ENCODE peak calls at places on chromosomes 5 and 9, in five cellular contexts. One of them, this sample, is unnamed.

GRCh38 chr5:36457511-36458260 is 148.7 kb upstream of the SLC1A3 start:
- DNase-seq in H9: no peak
- DNase-seq in substantia nigra: no peak
- DNase-seq in NCI-H510A treated with DMSO at 0.1 percent for 48 hours: no peak
- DNase-seq in stimulated activated CD8-positive, alpha-beta memory T cell treated with anti-CD3 and anti-CD28 coated beads, Interleukin-15, amount 100 ng/mL, for 24 hours: no peak
- DNase-seq in this sample: no peak

GRCh38 chr5:88792144-88792840 is 90.7 kb downstream of the MEF2C start:
- DNase-seq in stimulated activated CD8-positive, alpha-beta memory T cell treated with anti-CD3 and anti-CD28 coated beads, Interleukin-15, amount 100 ng/mL, for 24 hours: no peak
- DNase-seq in H9: no peak
- DNase-seq in NCI-H510A treated with DMSO at 0.1 percent for 48 hours: no peak
- DNase-seq in substantia nigra: no peak
- DNase-seq in this sample: no peak

GRCh38 chr9:136968333-136969127 is 8.8 kb upstream of the PTGDS start:
- DNase-seq in substantia nigra: no peak
- DNase-seq in NCI-H510A treated with DMSO at 0.1 percent for 48 hours: no peak
- DNase-seq in H9: no peak
- DNase-seq in stimulated activated CD8-positive, alpha-beta memory T cell treated with anti-CD3 and anti-CD28 coated beads, Interleukin-15, amount 100 ng/mL, for 24 hours: no peak
- DNase-seq in this sample: no peak

GRCh38 chr9:101442248-101443136 is 6.9 kb upstream of the ALDOB start:
- DNase-seq in H9: no peak
- DNase-seq in substantia nigra: no peak
- DNase-seq in NCI-H510A treated with DMSO at 0.1 percent for 48 hours: no peak
- DNase-seq in stimulated activated CD8-positive, alpha-beta memory T cell treated with anti-CD3 and anti-CD28 coated beads, Interleukin-15, amount 100 ng/mL, for 24 hours: no peak
- DNase-seq in this sample: no peak

GRCh38 chr5:96017951-96018350 is 56.3 kb upstream of the ELL2 start:
- DNase-seq in substantia nigra: no peak
- DNase-seq in stimulated activated CD8-positive, alpha-beta memory T cell treated with anti-CD3 and anti-CD28 coated beads, Interleukin-15, amount 100 ng/mL, for 24 hours: no peak
- DNase-seq in H9: no peak
- DNase-seq in NCI-H510A treated with DMSO at 0.1 percent for 48 hours: no peak
- DNase-seq in this sample: no peak

GRCh38 chr5:119112151-119112550 is 41.3 kb downstream of the DMXL1 start:
- DNase-seq in H9: no peak
- DNase-seq in substantia nigra: no peak
- DNase-seq in stimulated activated CD8-positive, alpha-beta memory T cell treated with anti-CD3 and anti-CD28 coated beads, Interleukin-15, amount 100 ng/mL, for 24 hours: no peak
- DNase-seq in NCI-H510A treated with DMSO at 0.1 percent for 48 hours: no peak
- DNase-seq in this sample: no peak

GRCh38 chr5:149267241-149267973 is 4.3 kb upstream of the AFAP1L1 start:
- DNase-seq in H9: no peak
- DNase-seq in substantia nigra: peak
- DNase-seq in NCI-H510A treated with DMSO at 0.1 percent for 48 hours: no peak
- DNase-seq in stimulated activated CD8-positive, alpha-beta memory T cell treated with anti-CD3 and anti-CD28 coated beads, Interleukin-15, amount 100 ng/mL, for 24 hours: no peak
- DNase-seq in this sample: no peak

GRCh38 chr5:113281194-113281593 is 153.6 kb downstream of the TSSK1B start:
- DNase-seq in NCI-H510A treated with DMSO at 0.1 percent for 48 hours: no peak
- DNase-seq in H9: no peak
- DNase-seq in stimulated activated CD8-positive, alpha-beta memory T cell treated with anti-CD3 and anti-CD28 coated beads, Interleukin-15, amount 100 ng/mL, for 24 hours: no peak
- DNase-seq in substantia nigra: no peak
- DNase-seq in this sample: no peak

GRCh38 chr9:6413365-6414263 is 615 bp downstream of the UHRF2 start:
- DNase-seq in NCI-H510A treated with DMSO at 0.1 percent for 48 hours: peak
- DNase-seq in substantia nigra: no peak
- DNase-seq in H9: peak
- DNase-seq in stimulated activated CD8-positive, alpha-beta memory T cell treated with anti-CD3 and anti-CD28 coated beads, Interleukin-15, amount 100 ng/mL, for 24 hours: no peak
- DNase-seq in this sample: peak

GRCh38 chr5:90932052-90932699 is 373.6 kb downstream of the ADGRV1 start:
- DNase-seq in H9: peak
- DNase-seq in substantia nigra: no peak
- DNase-seq in NCI-H510A treated with DMSO at 0.1 percent for 48 hours: no peak
- DNase-seq in stimulated activated CD8-positive, alpha-beta memory T cell treated with anti-CD3 and anti-CD28 coated beads, Interleukin-15, amount 100 ng/mL, for 24 hours: no peak
- DNase-seq in this sample: peak

GRCh38 chr9:99822596-99823391 is 1.1 kb downstream of the NR4A3 start:
- DNase-seq in substantia nigra: no peak
- DNase-seq in stimulated activated CD8-positive, alpha-beta memory T cell treated with anti-CD3 and anti-CD28 coated beads, Interleukin-15, amount 100 ng/mL, for 24 hours: no peak
- DNase-seq in H9: peak
- DNase-seq in NCI-H510A treated with DMSO at 0.1 percent for 48 hours: peak
- DNase-seq in this sample: peak

GRCh38 chr9:91422832-91423711 is 560 bp downstream of the NFIL3 start:
- DNase-seq in NCI-H510A treated with DMSO at 0.1 percent for 48 hours: peak
- DNase-seq in H9: peak
- DNase-seq in substantia nigra: no peak
- DNase-seq in stimulated activated CD8-positive, alpha-beta memory T cell treated with anti-CD3 and anti-CD28 coated beads, Interleukin-15, amount 100 ng/mL, for 24 hours: no peak
- DNase-seq in this sample: no peak

GRCh38 chr9:88530051-88530450 is 4.9 kb upstream of the NXNL2 start:
- DNase-seq in H9: no peak
- DNase-seq in stimulated activated CD8-positive, alpha-beta memory T cell treated with anti-CD3 and anti-CD28 coated beads, Interleukin-15, amount 100 ng/mL, for 24 hours: no peak
- DNase-seq in substantia nigra: no peak
- DNase-seq in NCI-H510A treated with DMSO at 0.1 percent for 48 hours: no peak
- DNase-seq in this sample: no peak

GRCh38 chr5:42494414-42494813 is 71.2 kb downstream of the GHR start:
- DNase-seq in NCI-H510A treated with DMSO at 0.1 percent for 48 hours: no peak
- DNase-seq in stimulated activated CD8-positive, alpha-beta memory T cell treated with anti-CD3 and anti-CD28 coated beads, Interleukin-15, amount 100 ng/mL, for 24 hours: no peak
- DNase-seq in H9: no peak
- DNase-seq in substantia nigra: no peak
- DNase-seq in this sample: no peak

GRCh38 chr9:89544280-89544664 is 46.4 kb upstream of the SEMA4D start:
- DNase-seq in stimulated activated CD8-positive, alpha-beta memory T cell treated with anti-CD3 and anti-CD28 coated beads, Interleukin-15, amount 100 ng/mL, for 24 hours: no peak
- DNase-seq in H9: peak
- DNase-seq in substantia nigra: no peak
- DNase-seq in NCI-H510A treated with DMSO at 0.1 percent for 48 hours: peak
- DNase-seq in this sample: no peak

GRCh38 chr9:23555849-23556248 is 270.2 kb downstream of the ELAVL2 start:
- DNase-seq in substantia nigra: no peak
- DNase-seq in stimulated activated CD8-positive, alpha-beta memory T cell treated with anti-CD3 and anti-CD28 coated beads, Interleukin-15, amount 100 ng/mL, for 24 hours: no peak
- DNase-seq in NCI-H510A treated with DMSO at 0.1 percent for 48 hours: no peak
- DNase-seq in H9: peak
- DNase-seq in this sample: no peak

GRCh38 chr5:147384346-147385193 is 125.3 kb downstream of the DPYSL3 start:
- DNase-seq in substantia nigra: no peak
- DNase-seq in H9: no peak
- DNase-seq in NCI-H510A treated with DMSO at 0.1 percent for 48 hours: no peak
- DNase-seq in stimulated activated CD8-positive, alpha-beta memory T cell treated with anti-CD3 and anti-CD28 coated beads, Interleukin-15, amount 100 ng/mL, for 24 hours: no peak
- DNase-seq in this sample: no peak

GRCh38 chr9:96859461-96860198 is 5.3 kb upstream of the ZNF782 start:
- DNase-seq in substantia nigra: no peak
- DNase-seq in NCI-H510A treated with DMSO at 0.1 percent for 48 hours: no peak
- DNase-seq in stimulated activated CD8-positive, alpha-beta memory T cell treated with anti-CD3 and anti-CD28 coated beads, Interleukin-15, amount 100 ng/mL, for 24 hours: no peak
- DNase-seq in H9: no peak
- DNase-seq in this sample: no peak

GRCh38 chr5:139638090-139638735 is 9.9 kb upstream of the CXXC5 start:
- DNase-seq in NCI-H510A treated with DMSO at 0.1 percent for 48 hours: peak
- DNase-seq in H9: no peak
- DNase-seq in stimulated activated CD8-positive, alpha-beta memory T cell treated with anti-CD3 and anti-CD28 coated beads, Interleukin-15, amount 100 ng/mL, for 24 hours: no peak
- DNase-seq in substantia nigra: peak
- DNase-seq in this sample: peak

GRCh38 chr5:172724203-172724602 is 46.8 kb downstream of the DUSP1 start:
- DNase-seq in substantia nigra: no peak
- DNase-seq in NCI-H510A treated with DMSO at 0.1 percent for 48 hours: no peak
- DNase-seq in stimulated activated CD8-positive, alpha-beta memory T cell treated with anti-CD3 and anti-CD28 coated beads, Interleukin-15, amount 100 ng/mL, for 24 hours: no peak
- DNase-seq in H9: no peak
- DNase-seq in this sample: no peak

GRCh38 chr5:1228121-1228520 is 2.9 kb downstream of the SLC6A18 start:
- DNase-seq in NCI-H510A treated with DMSO at 0.1 percent for 48 hours: no peak
- DNase-seq in substantia nigra: no peak
- DNase-seq in H9: no peak
- DNase-seq in stimulated activated CD8-positive, alpha-beta memory T cell treated with anti-CD3 and anti-CD28 coated beads, Interleukin-15, amount 100 ng/mL, for 24 hours: no peak
- DNase-seq in this sample: no peak

GRCh38 chr5:40429258-40430111 is 250.2 kb upstream of the PTGER4 start:
- DNase-seq in H9: no peak
- DNase-seq in NCI-H510A treated with DMSO at 0.1 percent for 48 hours: no peak
- DNase-seq in substantia nigra: no peak
- DNase-seq in stimulated activated CD8-positive, alpha-beta memory T cell treated with anti-CD3 and anti-CD28 coated beads, Interleukin-15, amount 100 ng/mL, for 24 hours: no peak
- DNase-seq in this sample: no peak

GRCh38 chr9:89313842-89314241 is 2.8 kb downstream of the CKS2 start:
- DNase-seq in H9: no peak
- DNase-seq in substantia nigra: no peak
- DNase-seq in NCI-H510A treated with DMSO at 0.1 percent for 48 hours: no peak
- DNase-seq in stimulated activated CD8-positive, alpha-beta memory T cell treated with anti-CD3 and anti-CD28 coated beads, Interleukin-15, amount 100 ng/mL, for 24 hours: no peak
- DNase-seq in this sample: no peak

This sample was measured in NCI-H774.